ENCODE peak calls at places on chromosomes 11 and 22, in six cellular contexts. One of them, this sample, is unnamed.

GRCh38 chr11:19524171-19524671 is 188.4 kb upstream of the NAV2 start:
- DNase-seq in HFF-Myc: no peak
- DNase-seq in Peyer's patch: no peak
- DNase-seq in foreskin fibroblast: peak; percentile 52
- DNase-seq in A549: no peak
- DNase-seq in HCT116: no peak
- DNase-seq in this sample: no peak

GRCh38 chr11:120432056-120433018 is 79.2 kb upstream of the GRIK4 start:
- DNase-seq in HFF-Myc: peak; percentile 98
- DNase-seq in Peyer's patch: no peak
- DNase-seq in foreskin fibroblast: peak; percentile 98
- DNase-seq in A549: peak; percentile 38
- DNase-seq in HCT116: peak; percentile 97
- DNase-seq in this sample: no peak

GRCh38 chr22:28882878-28883656 is at the start of gene ZNRF3:
- DNase-seq in HFF-Myc: peak; percentile 61
- DNase-seq in Peyer's patch: peak; percentile 96
- DNase-seq in foreskin fibroblast: peak; percentile 98
- DNase-seq in A549: peak; percentile 65
- DNase-seq in HCT116: peak; percentile 83
- DNase-seq in this sample: peak; percentile 94

GRCh38 chr11:122808494-122808893 is 29.8 kb upstream of the CRTAM start:
- DNase-seq in HFF-Myc: peak; percentile 59
- DNase-seq in Peyer's patch: peak; percentile 53
- DNase-seq in foreskin fibroblast: peak; percentile 73
- DNase-seq in A549: no peak
- DNase-seq in HCT116: no peak
- DNase-seq in this sample: no peak

GRCh38 chr11:36412781-36413383 is 97.2 kb downstream of the TRAF6 start:
- DNase-seq in HFF-Myc: no peak
- DNase-seq in Peyer's patch: no peak
- DNase-seq in foreskin fibroblast: peak; percentile 40
- DNase-seq in A549: no peak
- DNase-seq in HCT116: no peak
- DNase-seq in this sample: no peak

GRCh38 chr11:60887531-60887930 is 18.9 kb downstream of the PRPF19 start:
- DNase-seq in HFF-Myc: no peak
- DNase-seq in Peyer's patch: peak; percentile 79
- DNase-seq in foreskin fibroblast: peak; percentile 77
- DNase-seq in A549: peak; percentile 41
- DNase-seq in HCT116: peak; percentile 31
- DNase-seq in this sample: no peak

GRCh38 chr11:109421981-109422590 is at the start of gene C11orf87:
- DNase-seq in HFF-Myc: no peak
- DNase-seq in Peyer's patch: no peak
- DNase-seq in foreskin fibroblast: peak; percentile 30
- DNase-seq in A549: no peak
- DNase-seq in HCT116: no peak
- DNase-seq in this sample: no peak

GRCh38 chr11:130829801-130830562 is 86.3 kb downstream of the SNX19 start:
- DNase-seq in HFF-Myc: no peak
- DNase-seq in Peyer's patch: no peak
- DNase-seq in foreskin fibroblast: peak; percentile 41
- DNase-seq in A549: no peak
- DNase-seq in HCT116: no peak
- DNase-seq in this sample: no peak

GRCh38 chr22:46445771-46446485 is 91.5 kb downstream of the CELSR1 start:
- DNase-seq in HFF-Myc: no peak
- DNase-seq in Peyer's patch: no peak
- DNase-seq in foreskin fibroblast: no peak
- DNase-seq in A549: no peak
- DNase-seq in HCT116: no peak
- DNase-seq in this sample: no peak

GRCh38 chr11:18361154-18361553 is 33.2 kb upstream of the LDHA start:
- DNase-seq in HFF-Myc: no peak
- DNase-seq in Peyer's patch: no peak
- DNase-seq in foreskin fibroblast: no peak
- DNase-seq in A549: no peak
- DNase-seq in HCT116: no peak
- DNase-seq in this sample: no peak

GRCh38 chr11:128714881-128715280 is 21.0 kb downstream of the FLI1 start:
- DNase-seq in HFF-Myc: peak; percentile 83
- DNase-seq in Peyer's patch: no peak
- DNase-seq in foreskin fibroblast: peak; percentile 70
- DNase-seq in A549: no peak
- DNase-seq in HCT116: no peak
- DNase-seq in this sample: peak; percentile 66

GRCh38 chr11:57491371-57492061 is 24.0 kb downstream of the SLC43A1 start:
- DNase-seq in HFF-Myc: no peak
- DNase-seq in Peyer's patch: peak; percentile 62
- DNase-seq in foreskin fibroblast: peak; percentile 56
- DNase-seq in A549: no peak
- DNase-seq in HCT116: no peak
- DNase-seq in this sample: no peak

GRCh38 chr11:133982151-133982550 is 25.4 kb upstream of the IGSF9B start:
- DNase-seq in HFF-Myc: no peak
- DNase-seq in Peyer's patch: no peak
- DNase-seq in foreskin fibroblast: no peak
- DNase-seq in A549: no peak
- DNase-seq in HCT116: no peak
- DNase-seq in this sample: no peak

GRCh38 chr11:125745979-125746378 is at the start of gene PATE1:
- DNase-seq in HFF-Myc: no peak
- DNase-seq in Peyer's patch: no peak
- DNase-seq in foreskin fibroblast: no peak
- DNase-seq in A549: no peak
- DNase-seq in HCT116: no peak
- DNase-seq in this sample: no peak

GRCh38 chr11:125756050-125756449 is 10.0 kb downstream of the PATE1 start:
- DNase-seq in HFF-Myc: no peak
- DNase-seq in Peyer's patch: no peak
- DNase-seq in foreskin fibroblast: no peak
- DNase-seq in A549: no peak
- DNase-seq in HCT116: no peak
- DNase-seq in this sample: no peak

GRCh38 chr11:125750629-125751028 is 4.5 kb downstream of the PATE1 start:
- DNase-seq in HFF-Myc: no peak
- DNase-seq in Peyer's patch: no peak
- DNase-seq in foreskin fibroblast: no peak
- DNase-seq in A549: no peak
- DNase-seq in HCT116: no peak
- DNase-seq in this sample: no peak
- TF ChIP-seq CTCF in HFF-Myc: no peak
- TF ChIP-seq CTCF in Peyer's patch: no peak
- TF ChIP-seq CTCF in foreskin fibroblast: no peak
- TF ChIP-seq CTCF in A549: no peak
- TF ChIP-seq CTCF in HCT116: peak; percentile 4
- TF ChIP-seq CTCF in this sample: no peak

GRCh38 chr11:44133335-44133946 is 38.0 kb downstream of the EXT2 start:
- DNase-seq in HFF-Myc: no peak
- DNase-seq in Peyer's patch: no peak
- DNase-seq in foreskin fibroblast: peak; percentile 68
- DNase-seq in A549: peak; percentile 23
- DNase-seq in HCT116: no peak
- DNase-seq in this sample: no peak
- TF ChIP-seq CTCF in HFF-Myc: peak; percentile 66
- TF ChIP-seq CTCF in Peyer's patch: peak; percentile 46
- TF ChIP-seq CTCF in foreskin fibroblast: peak; percentile 73
- TF ChIP-seq CTCF in A549: peak; percentile 80
- TF ChIP-seq CTCF in HCT116: peak; percentile 36
- TF ChIP-seq CTCF in this sample: peak; percentile 32

GRCh38 chr11:64856382-64857227 is 12.2 kb upstream of the CDC42BPG start:
- DNase-seq in HFF-Myc: no peak
- DNase-seq in Peyer's patch: peak; percentile 89
- DNase-seq in foreskin fibroblast: peak; percentile 93
- DNase-seq in A549: peak; percentile 81
- DNase-seq in HCT116: peak; percentile 80
- DNase-seq in this sample: peak; percentile 96
- TF ChIP-seq CTCF in HFF-Myc: no peak
- TF ChIP-seq CTCF in Peyer's patch: no peak
- TF ChIP-seq CTCF in foreskin fibroblast: no peak
- TF ChIP-seq CTCF in A549: no peak
- TF ChIP-seq CTCF in HCT116: no peak
- TF ChIP-seq CTCF in this sample: no peak

GRCh38 chr22:50500452-50500851 is 7.0 kb downstream of the LMF2 start:
- DNase-seq in HFF-Myc: no peak
- DNase-seq in Peyer's patch: no peak
- DNase-seq in foreskin fibroblast: no peak
- DNase-seq in A549: no peak
- DNase-seq in HCT116: no peak
- DNase-seq in this sample: no peak

GRCh38 chr22:50503475-50504145 is 3.9 kb downstream of the LMF2 start:
- DNase-seq in HFF-Myc: no peak
- DNase-seq in Peyer's patch: no peak
- DNase-seq in foreskin fibroblast: no peak
- DNase-seq in A549: no peak
- DNase-seq in HCT116: no peak
- DNase-seq in this sample: peak; percentile 45

GRCh38 chr22:50504245-50505211 is 3.0 kb downstream of the LMF2 start:
- DNase-seq in HFF-Myc: no peak
- DNase-seq in Peyer's patch: no peak
- DNase-seq in foreskin fibroblast: no peak
- DNase-seq in A549: no peak
- DNase-seq in HCT116: no peak
- DNase-seq in this sample: peak; percentile 47

GRCh38 chr22:50502096-50502495 is 5.4 kb downstream of the LMF2 start:
- DNase-seq in HFF-Myc: no peak
- DNase-seq in Peyer's patch: no peak
- DNase-seq in foreskin fibroblast: no peak
- DNase-seq in A549: no peak
- DNase-seq in HCT116: no peak
- DNase-seq in this sample: no peak

DNA sequence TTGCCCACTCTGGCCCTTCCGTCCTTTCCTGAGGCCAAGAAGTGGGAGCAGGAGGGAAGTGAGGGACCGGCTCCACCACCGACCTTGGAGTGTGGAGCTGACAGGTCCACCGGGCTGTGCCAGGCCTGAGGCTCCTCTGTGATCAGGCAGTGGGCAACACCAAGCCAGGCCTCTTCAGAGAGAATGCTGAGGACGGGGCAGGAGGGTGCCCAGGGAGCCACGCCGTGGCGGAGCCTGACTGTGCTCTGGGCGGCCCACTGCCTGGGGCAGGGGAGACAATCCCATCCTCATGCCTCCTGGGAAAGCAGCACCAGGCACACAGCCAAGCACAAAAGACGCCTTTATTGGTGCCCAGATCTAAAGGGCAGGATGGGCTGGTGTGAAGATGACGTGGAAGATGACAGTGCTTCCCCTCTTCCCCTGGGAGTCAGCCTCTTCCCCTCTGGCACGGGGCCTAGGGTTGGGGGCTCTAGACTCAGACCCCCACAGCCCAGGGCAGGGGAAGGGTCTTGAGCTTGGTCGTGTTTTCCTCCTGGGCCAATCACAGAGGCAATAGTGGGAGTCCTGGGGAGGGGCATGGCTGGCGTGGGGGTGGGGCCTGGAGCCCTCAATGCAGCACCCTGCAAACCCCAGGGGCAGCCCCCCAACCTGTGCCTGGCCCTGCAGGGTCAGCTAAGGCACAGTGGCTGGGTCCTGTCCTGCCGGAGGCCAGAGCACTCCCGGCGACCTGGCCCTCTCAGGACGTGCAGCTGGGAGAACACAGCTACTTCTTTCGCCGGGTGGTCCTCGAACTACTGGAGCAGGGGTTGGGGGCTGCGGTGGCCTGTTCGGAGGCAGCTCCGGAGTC is 4.7 kb downstream of the LMF2 start:
- DNase-seq in HFF-Myc: no peak
- DNase-seq in Peyer's patch: no peak
- DNase-seq in foreskin fibroblast: no peak
- DNase-seq in A549: no peak
- DNase-seq in HCT116: no peak
- DNase-seq in this sample: no peak
- TF ChIP-seq CTCF in HFF-Myc: no peak
- TF ChIP-seq CTCF in Peyer's patch: no peak
- TF ChIP-seq CTCF in foreskin fibroblast: no peak
- TF ChIP-seq CTCF in A549: no peak
- TF ChIP-seq CTCF in HCT116: no peak
- TF ChIP-seq CTCF in this sample: no peak

DNA sequence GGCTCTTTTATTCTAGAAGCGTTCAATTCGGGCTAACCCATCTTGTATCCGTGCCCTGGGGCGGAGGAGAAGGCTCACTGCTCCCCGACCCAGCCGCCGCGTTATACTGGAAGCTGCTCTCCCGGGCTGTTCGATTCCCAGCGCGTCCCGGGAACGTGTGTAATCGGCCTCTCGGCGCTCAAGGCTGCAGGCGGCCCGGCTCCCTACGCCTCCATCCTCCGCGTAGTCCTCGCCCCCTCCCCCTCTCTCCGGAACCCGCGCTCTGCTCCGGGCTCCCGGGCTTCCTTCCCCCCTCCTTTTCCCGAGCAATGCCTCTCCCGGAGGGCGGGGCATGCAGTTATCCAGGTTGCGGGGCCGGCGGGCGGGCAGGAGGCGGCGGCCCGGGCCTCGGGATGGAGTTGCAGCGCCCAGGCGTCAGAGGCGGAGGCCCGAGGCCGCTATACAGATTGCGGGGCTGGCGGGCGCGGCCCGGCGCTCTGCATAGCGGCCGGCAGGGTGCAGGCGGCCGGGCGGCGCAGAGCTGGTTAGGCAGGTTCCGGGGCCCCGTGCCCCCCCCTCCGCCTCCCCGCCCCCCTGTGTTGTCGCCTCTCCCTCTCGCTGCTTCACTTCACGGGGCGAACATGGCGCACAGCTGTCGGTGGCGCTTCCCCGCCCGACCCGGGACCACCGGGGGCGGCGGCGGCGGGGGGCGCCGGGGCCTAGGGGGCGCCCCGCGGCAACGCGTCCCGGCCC is at the start of gene KMT2A:
- DNase-seq in HFF-Myc: peak; percentile 78
- DNase-seq in Peyer's patch: peak; percentile 97
- DNase-seq in foreskin fibroblast: peak; percentile 100
- DNase-seq in A549: peak; percentile 76
- DNase-seq in HCT116: peak; percentile 90
- DNase-seq in this sample: peak; percentile 90
- TF ChIP-seq CTCF in HFF-Myc: no peak
- TF ChIP-seq CTCF in Peyer's patch: peak; percentile 98
- TF ChIP-seq CTCF in foreskin fibroblast: no peak
- TF ChIP-seq CTCF in A549: no peak
- TF ChIP-seq CTCF in HCT116: no peak
- TF ChIP-seq CTCF in this sample: no peak

GRCh38 chr11:77473801-77474508 is at the start of gene PAK1:
- DNase-seq in HFF-Myc: peak; percentile 43
- DNase-seq in Peyer's patch: peak; percentile 95
- DNase-seq in foreskin fibroblast: peak; percentile 95
- DNase-seq in A549: peak; percentile 81
- DNase-seq in HCT116: peak; percentile 86
- DNase-seq in this sample: peak; percentile 97
- TF ChIP-seq CTCF in HFF-Myc: no peak
- TF ChIP-seq CTCF in Peyer's patch: peak; percentile 24
- TF ChIP-seq CTCF in foreskin fibroblast: peak; percentile 17
- TF ChIP-seq CTCF in A549: peak; percentile 23
- TF ChIP-seq CTCF in HCT116: no peak
- TF ChIP-seq CTCF in this sample: no peak